ENCODE peak calls at places on chromosomes 3 and 15, in four cellular contexts. One of them, this sample, is unnamed.

GRCh38 chr3:136659253-136659652 is 92.9 kb downstream of the STAG1 start:
- DNase-seq in AG04450: peak
- DNase-seq in adrenal gland: peak
- DNase-seq in body of pancreas: peak
- DNase-seq in this sample: no peak

GRCh38 chr3:21533047-21533446 is 218.0 kb downstream of the ZNF385D start:
- DNase-seq in AG04450: no peak
- DNase-seq in adrenal gland: no peak
- DNase-seq in body of pancreas: peak
- DNase-seq in this sample: no peak

GRCh38 chr15:67660446-67660845 is 117.9 kb downstream of the MAP2K5 start:
- DNase-seq in AG04450: no peak
- DNase-seq in adrenal gland: no peak
- DNase-seq in body of pancreas: no peak
- DNase-seq in this sample: no peak

GRCh38 chr15:38532728-38533127 is 31.9 kb downstream of the RASGRP1 start:
- DNase-seq in AG04450: no peak
- DNase-seq in adrenal gland: no peak
- DNase-seq in body of pancreas: no peak
- DNase-seq in this sample: no peak

GRCh38 chr15:56051700-56052099 is 58.3 kb upstream of the NEDD4 start:
- DNase-seq in AG04450: no peak
- DNase-seq in adrenal gland: no peak
- DNase-seq in body of pancreas: no peak
- DNase-seq in this sample: no peak

GRCh38 chr3:166052440-166052839 is 215.2 kb upstream of the BCHE start:
- DNase-seq in AG04450: no peak
- DNase-seq in adrenal gland: no peak
- DNase-seq in body of pancreas: no peak
- DNase-seq in this sample: no peak

GRCh38 chr3:71601811-71602210 is 18.3 kb upstream of the FOXP1 start:
- DNase-seq in AG04450: no peak
- DNase-seq in adrenal gland: no peak
- DNase-seq in body of pancreas: no peak
- DNase-seq in this sample: no peak

GRCh38 chr15:38746211-38746610 is 181.6 kb upstream of the RASGRP1 start:
- DNase-seq in AG04450: no peak
- DNase-seq in adrenal gland: no peak
- DNase-seq in body of pancreas: no peak
- DNase-seq in this sample: no peak

GRCh38 chr15:83747718-83748110 is 93.8 kb downstream of the ADAMTSL3 start:
- DNase-seq in AG04450: no peak
- DNase-seq in adrenal gland: no peak
- DNase-seq in body of pancreas: no peak
- DNase-seq in this sample: no peak

GRCh38 chr15:83746231-83746630 is 92.3 kb downstream of the ADAMTSL3 start:
- DNase-seq in AG04450: no peak
- DNase-seq in adrenal gland: no peak
- DNase-seq in body of pancreas: no peak
- DNase-seq in this sample: no peak

GRCh38 chr15:83745771-83746170 is 91.8 kb downstream of the ADAMTSL3 start:
- DNase-seq in AG04450: no peak
- DNase-seq in adrenal gland: no peak
- DNase-seq in body of pancreas: no peak
- DNase-seq in this sample: no peak

GRCh38 chr15:83747050-83747717 is 93.3 kb downstream of the ADAMTSL3 start:
- DNase-seq in AG04450: no peak
- DNase-seq in adrenal gland: no peak
- DNase-seq in body of pancreas: peak
- DNase-seq in this sample: no peak
- TF ChIP-seq CTCF in AG04450: peak
- TF ChIP-seq CTCF in adrenal gland: no peak
- TF ChIP-seq CTCF in body of pancreas: no peak
- TF ChIP-seq CTCF in this sample: no peak

GRCh38 chr3:48088749-48089466 is 72.7 kb upstream of the MAP4 start:
- DNase-seq in AG04450: peak
- DNase-seq in adrenal gland: peak
- DNase-seq in body of pancreas: peak
- DNase-seq in this sample: peak
- TF ChIP-seq CTCF in AG04450: no peak
- TF ChIP-seq CTCF in adrenal gland: no peak
- TF ChIP-seq CTCF in body of pancreas: no peak
- TF ChIP-seq CTCF in this sample: no peak

DNA sequence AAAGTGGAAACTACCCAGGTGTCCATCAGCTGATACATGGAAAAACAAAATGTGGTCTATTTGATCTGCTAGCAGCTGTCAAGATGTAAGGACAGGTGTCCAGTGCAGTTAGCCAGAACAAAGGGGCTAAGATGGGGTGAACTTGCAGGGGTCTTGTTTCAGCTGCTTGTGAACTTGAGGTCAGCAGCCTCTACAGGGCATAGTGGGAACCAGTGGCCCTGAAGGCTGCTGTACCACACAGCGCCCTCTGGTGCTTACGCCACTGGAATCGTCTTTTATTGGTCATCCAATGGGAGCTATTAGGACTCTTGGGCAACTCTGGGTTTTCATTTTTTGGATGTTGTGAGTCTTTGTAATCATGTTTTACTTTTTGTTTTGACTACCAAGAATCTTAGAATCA is 62.2 kb upstream of the CTSH start:
- DNase-seq in AG04450: no peak
- DNase-seq in adrenal gland: no peak
- DNase-seq in body of pancreas: peak
- DNase-seq in this sample: peak
- TF ChIP-seq CTCF in AG04450: peak
- TF ChIP-seq CTCF in adrenal gland: peak
- TF ChIP-seq CTCF in body of pancreas: peak
- TF ChIP-seq CTCF in this sample: peak

GRCh38 chr3:122265937-122266336 is 59.1 kb upstream of the CSTA start:
- DNase-seq in AG04450: no peak
- DNase-seq in adrenal gland: no peak
- DNase-seq in body of pancreas: no peak
- DNase-seq in this sample: no peak
- TF ChIP-seq CTCF in AG04450: no peak
- TF ChIP-seq CTCF in adrenal gland: no peak
- TF ChIP-seq CTCF in body of pancreas: no peak
- TF ChIP-seq CTCF in this sample: no peak

DNA sequence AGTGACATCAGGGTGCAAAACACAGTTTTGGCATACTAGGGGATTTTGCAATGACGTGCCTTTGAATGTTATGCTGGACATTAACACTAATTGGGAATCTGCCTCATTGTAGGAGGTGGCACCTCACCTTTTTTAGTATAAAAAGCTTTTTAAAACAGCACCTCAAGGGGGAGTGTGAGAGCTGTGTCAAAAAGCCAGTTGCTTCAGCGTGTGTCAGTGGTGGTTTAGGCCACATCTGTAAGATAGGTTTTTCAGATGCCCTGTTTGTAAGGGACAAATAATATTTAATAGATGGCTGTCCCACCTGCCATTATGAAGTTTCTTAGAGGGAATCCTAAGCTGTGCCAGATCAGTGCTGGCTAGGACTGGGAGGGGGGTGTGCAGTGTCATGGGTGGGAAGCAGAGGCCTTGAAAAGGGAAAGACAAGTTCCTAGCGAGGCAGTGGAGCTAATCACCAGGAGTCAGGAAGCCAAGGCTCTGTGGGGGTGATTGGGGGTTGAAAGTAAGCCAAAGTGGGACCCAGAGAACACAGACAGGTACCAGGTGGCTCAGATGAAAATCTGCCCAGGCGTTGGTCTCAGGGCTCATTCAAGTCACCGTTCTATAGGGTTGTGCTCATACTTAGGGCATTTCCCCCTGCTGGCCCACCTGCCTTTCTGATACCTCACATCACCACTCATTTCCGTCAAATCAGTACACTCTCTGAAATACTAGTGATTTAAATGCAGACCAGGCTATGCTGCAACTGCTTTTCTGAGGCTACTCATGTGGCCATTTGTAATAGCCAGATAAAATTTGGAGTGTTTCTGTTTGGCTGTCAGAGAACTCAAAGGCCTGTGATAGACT is 120.5 kb downstream of the BBX start:
- DNase-seq in AG04450: no peak
- DNase-seq in adrenal gland: no peak
- DNase-seq in body of pancreas: no peak
- DNase-seq in this sample: peak
- TF ChIP-seq CTCF in AG04450: peak
- TF ChIP-seq CTCF in adrenal gland: peak
- TF ChIP-seq CTCF in body of pancreas: no peak
- TF ChIP-seq CTCF in this sample: peak

DNA sequence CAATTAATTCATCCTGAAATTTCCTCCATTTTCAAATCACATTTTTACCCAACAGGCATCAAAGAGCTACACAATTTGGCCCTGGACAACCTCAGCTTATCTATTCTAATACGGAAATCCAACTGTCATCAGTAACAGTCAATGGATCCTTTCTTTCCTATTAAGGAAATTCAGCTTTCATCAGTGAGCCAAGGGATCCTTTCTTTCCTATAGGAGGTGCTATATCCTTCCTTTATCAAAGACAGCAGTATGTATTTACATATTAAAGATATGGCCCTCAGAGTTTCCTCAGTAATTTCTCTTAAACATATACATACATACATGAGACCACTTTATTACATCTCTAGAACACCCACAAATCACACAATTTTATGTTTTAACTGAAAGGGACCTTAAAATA is 10.1 kb downstream of the DHX36 start:
- DNase-seq in AG04450: no peak
- DNase-seq in adrenal gland: no peak
- DNase-seq in body of pancreas: no peak
- DNase-seq in this sample: no peak
- TF ChIP-seq CTCF in AG04450: no peak
- TF ChIP-seq CTCF in adrenal gland: no peak
- TF ChIP-seq CTCF in body of pancreas: no peak
- TF ChIP-seq CTCF in this sample: no peak

This sample was measured in activated CD8-positive, alpha-beta T cell treated with anti-CD3 and anti-CD28 coated beads for 36 hours.